ENCODE peak calls at places on chromosomes 6 and 20, in four cellular contexts. One of them, this sample, is unnamed.

GRCh38 chr20:61896058-61896961 is 169.4 kb downstream of the TAF4 start:
- DNase-seq in lower lobe of right lung: no peak
- DNase-seq in hypothalamus: peak; percentile 36
- DNase-seq in cardiac fibroblast: peak; percentile 50
- DNase-seq in this sample: peak; percentile 87

GRCh38 chr6:16585805-16586204 is 175.5 kb downstream of the ATXN1 start:
- DNase-seq in cardiac fibroblast: peak; percentile 71
- DNase-seq in lower lobe of right lung: no peak
- DNase-seq in hypothalamus: no peak
- DNase-seq in this sample: no peak

GRCh38 chr6:152575186-152575585 is 62.0 kb downstream of the SYNE1 start:
- DNase-seq in hypothalamus: no peak
- DNase-seq in lower lobe of right lung: no peak
- DNase-seq in cardiac fibroblast: no peak
- DNase-seq in this sample: no peak

GRCh38 chr6:46419576-46420002 is 71.7 kb downstream of the RCAN2 start:
- DNase-seq in hypothalamus: no peak
- DNase-seq in cardiac fibroblast: peak; percentile 86
- DNase-seq in lower lobe of right lung: no peak
- DNase-seq in this sample: peak; percentile 34

GRCh38 chr6:13455604-13456003 is 31.8 kb downstream of the GFOD1 start:
- DNase-seq in hypothalamus: no peak
- DNase-seq in cardiac fibroblast: no peak
- DNase-seq in lower lobe of right lung: no peak
- DNase-seq in this sample: no peak

GRCh38 chr6:11968241-11968806 is 43.8 kb upstream of the HIVEP1 start:
- DNase-seq in lower lobe of right lung: no peak
- DNase-seq in cardiac fibroblast: no peak
- DNase-seq in hypothalamus: no peak
- DNase-seq in this sample: no peak

GRCh38 chr6:163331245-163331644 is 83.3 kb upstream of the QKI start:
- DNase-seq in hypothalamus: no peak
- DNase-seq in cardiac fibroblast: no peak
- DNase-seq in lower lobe of right lung: no peak
- DNase-seq in this sample: no peak

GRCh38 chr6:100664274-100665040 is 199.7 kb upstream of the SIM1 start:
- DNase-seq in lower lobe of right lung: no peak
- DNase-seq in hypothalamus: no peak
- DNase-seq in cardiac fibroblast: peak; percentile 66
- DNase-seq in this sample: no peak

GRCh38 chr20:24102749-24103148 is 114.2 kb upstream of the GGTLC1 start:
- DNase-seq in hypothalamus: no peak
- DNase-seq in cardiac fibroblast: peak; percentile 68
- DNase-seq in lower lobe of right lung: no peak
- DNase-seq in this sample: peak; percentile 36

GRCh38 chr20:11483697-11484096 is 434.0 kb upstream of the BTBD3 start:
- DNase-seq in hypothalamus: no peak
- DNase-seq in lower lobe of right lung: no peak
- DNase-seq in cardiac fibroblast: no peak
- DNase-seq in this sample: no peak

GRCh38 chr6:40011844-40012243 is 77.6 kb upstream of the MOCS1 start:
- DNase-seq in hypothalamus: no peak
- DNase-seq in cardiac fibroblast: no peak
- DNase-seq in lower lobe of right lung: no peak
- DNase-seq in this sample: no peak

GRCh38 chr6:39881851-39882566 is 52.3 kb downstream of the MOCS1 start:
- DNase-seq in lower lobe of right lung: no peak
- DNase-seq in cardiac fibroblast: peak; percentile 93
- DNase-seq in hypothalamus: no peak
- DNase-seq in this sample: peak; percentile 86

GRCh38 chr20:53774487-53775203 is 181.0 kb upstream of the ZNF217 start:
- DNase-seq in lower lobe of right lung: no peak
- DNase-seq in hypothalamus: no peak
- DNase-seq in cardiac fibroblast: peak; percentile 96
- DNase-seq in this sample: peak; percentile 87

GRCh38 chr6:129306826-129307225 is 403.2 kb downstream of the ARHGAP18 start:
- DNase-seq in cardiac fibroblast: no peak
- DNase-seq in lower lobe of right lung: no peak
- DNase-seq in hypothalamus: no peak
- DNase-seq in this sample: no peak

GRCh38 chr20:37537505-37537904 is 9.8 kb upstream of the BLCAP start:
- DNase-seq in cardiac fibroblast: no peak
- DNase-seq in lower lobe of right lung: no peak
- DNase-seq in hypothalamus: no peak
- DNase-seq in this sample: no peak

GRCh38 chr6:41548098-41548840 is 2.1 kb downstream of the FOXP4 start:
- DNase-seq in hypothalamus: no peak
- DNase-seq in lower lobe of right lung: peak; percentile 73
- DNase-seq in cardiac fibroblast: no peak
- DNase-seq in this sample: no peak

GRCh38 chr20:3786126-3786484 is 435 bp downstream of the CENPB start:
- DNase-seq in lower lobe of right lung: peak; percentile 77
- DNase-seq in hypothalamus: no peak
- DNase-seq in cardiac fibroblast: peak; percentile 67
- DNase-seq in this sample: peak; percentile 64

GRCh38 chr6:33192105-33192646 is at the start of gene COL11A2:
- DNase-seq in hypothalamus: no peak
- DNase-seq in lower lobe of right lung: no peak
- DNase-seq in cardiac fibroblast: no peak
- DNase-seq in this sample: no peak

GRCh38 chr20:33145521-33145920 is 22.4 kb upstream of the BPIFA2 start:
- DNase-seq in cardiac fibroblast: no peak
- DNase-seq in hypothalamus: no peak
- DNase-seq in lower lobe of right lung: no peak
- DNase-seq in this sample: no peak